ENCODE peak calls at places on chromosomes 16 and 17, in nine cellular contexts. F is CD4-positive, alpha-beta memory T cell; P is IMR-90; S is thoracic aorta; X is Peyer's patch; Z is adipocyte; B is astrocyte; U is pancreas; N is gastrocnemius medialis. T is an unnamed sample. For H3K9me3, the result is how much of the 10 kb centered on the place peaks cover.

GRCh38 chr17:59466943-59467801 is 98.2 kb upstream of the DHX40 start:
- DNase-seq in F (no peak), P (no peak), S (no peak), X (no peak), Z (no peak), B (no peak), U (no peak), N (no peak), T (no peak)

GRCh38 chr16:86384263-86384649 is 126.1 kb upstream of the FOXF1 start:
- DNase-seq in F (no peak), P (no peak), S (no peak), X (no peak), Z (no peak), B (no peak), U (no peak), N (no peak), T (peak)

GRCh38 chr16:2895813-2896212 is 12.8 kb downstream of the FLYWCH2 start:
- DNase-seq in F (no peak), P (peak), S (no peak), X (no peak), Z (no peak), B (peak), U (no peak), N (no peak), T (no peak)

GRCh38 chr16:3175157-3176153 is 12.5 kb upstream of the OR1F1 start:
- DNase-seq in F (no peak), P (peak), S (no peak), X (no peak), Z (peak), B (no peak), U (no peak), N (no peak), T (no peak)

GRCh38 chr17:48528153-48528912 is 2.5 kb downstream of the HOXB1 start:
- DNase-seq in F (no peak), P (no peak), S (no peak), X (no peak), Z (no peak), B (no peak), U (no peak), N (no peak), T (no peak)

GRCh38 chr17:43832168-43832975 is 574 bp downstream of the MPP3 start:
- DNase-seq in F (no peak), P (peak), S (no peak), X (no peak), Z (peak), B (peak), U (peak), N (peak), T (peak)

GRCh38 chr16:4614571-4615388 is at the start of gene UBALD1:
- DNase-seq in F (peak), P (peak), S (peak), X (peak), Z (peak), B (peak), U (peak), N (peak), T (peak)

GRCh38 chr17:66829883-66830282 is 5.0 kb upstream of the CACNG5 start:
- DNase-seq in F (no peak), P (no peak), S (no peak), X (no peak), Z (no peak), B (no peak), U (no peak), N (no peak), T (no peak)

GRCh38 chr17:58330544-58330996 is 2.0 kb upstream of the TSPOAP1 start:
- DNase-seq in F (peak), P (no peak), S (no peak), X (no peak), Z (no peak), B (no peak), U (no peak), N (no peak), T (no peak)

GRCh38 chr17:10127819-10128375 is 70.5 kb downstream of the GAS7 start:
- DNase-seq in F (no peak), P (peak), S (peak), X (peak), Z (peak), B (peak), U (no peak), N (peak), T (peak)

GRCh38 chr17:78252111-78252634 is 20.7 kb downstream of the TMEM235 start:
- DNase-seq in F (peak), P (no peak), S (no peak), X (peak), Z (no peak), B (no peak), U (peak), N (no peak), T (no peak)

GRCh38 chr16:85750827-85751641 is at the start of gene C16orf74:
- DNase-seq in F (no peak), P (peak), S (no peak), X (peak), Z (peak), B (no peak), U (peak), N (no peak), T (peak)

GRCh38 chr17:73546121-73546520 is 98.1 kb downstream of the SDK2 start:
- DNase-seq in F (no peak), P (no peak), S (no peak), X (no peak), Z (no peak), B (no peak), U (no peak), N (no peak), T (no peak)

GRCh38 chr17:17035490-17035889 is 6.8 kb upstream of the MPRIP start:
- DNase-seq in F (no peak), P (no peak), S (no peak), X (no peak), Z (no peak), B (no peak), U (no peak), N (no peak), T (no peak)

GRCh38 chr16:89330177-89330856 is 112.8 kb downstream of the ZNF778 start:
- DNase-seq in F (peak), P (peak), S (no peak), X (no peak), Z (no peak), B (peak), U (peak), N (peak), T (no peak)

GRCh38 chr17:7466644-7467341 is 12.6 kb downstream of the ZBTB4 start:
- DNase-seq in F (no peak), P (peak), S (no peak), X (no peak), Z (no peak), B (peak), U (no peak), N (peak), T (peak)

GRCh38 chr17:82440377-82440981 is 10.1 kb downstream of the CYBC1 start:
- DNase-seq in F (no peak), P (no peak), S (no peak), X (peak), Z (no peak), B (no peak), U (no peak), N (no peak), T (peak)

GRCh38 chr17:40014375-40014980 is 762 bp upstream of the CSF3 start:
- DNase-seq in F (no peak), P (no peak), S (no peak), X (no peak), Z (no peak), B (no peak), U (no peak), N (no peak), T (no peak)

GRCh38 chr17:79083191-79083971 is 8.8 kb downstream of the ENGASE start:
- DNase-seq in F (no peak), P (no peak), S (no peak), X (no peak), Z (no peak), B (no peak), U (no peak), N (no peak), T (no peak)

GRCh38 chr16:68229431-68230175 is 6.3 kb downstream of the ESRP2 start:
- DNase-seq in F (peak), P (peak), S (no peak), X (peak), Z (peak), B (peak), U (no peak), N (peak), T (no peak)

GRCh38 chr17:7336240-7337175 is at the start of gene ACAP1:
- DNase-seq in F (peak), P (no peak), S (no peak), X (peak), Z (no peak), B (no peak), U (no peak), N (no peak), T (no peak)

GRCh38 chr17:39737331-39737760 is 392 bp upstream of the GRB7 start:
- DNase-seq in F (no peak), P (no peak), S (no peak), X (no peak), Z (no peak), B (no peak), U (no peak), N (no peak), T (no peak)

GRCh38 chr17:7634384-7634783 is 4.4 kb downstream of the SHBG start:
- DNase-seq in F (no peak), P (peak), S (no peak), X (no peak), Z (peak), B (no peak), U (no peak), N (no peak), T (peak)

GRCh38 chr16:71453051-71453450 is 9.0 kb downstream of the ZNF23 start:
- DNase-seq in F (no peak), P (peak), S (no peak), X (no peak), Z (no peak), B (no peak), U (no peak), N (no peak), T (no peak)

GRCh38 chr16:71443714-71444113 is 1.9 kb upstream of the TLE7 start:
- DNase-seq in F (no peak), P (no peak), S (no peak), X (no peak), Z (no peak), B (no peak), U (no peak), N (no peak), T (no peak)

GRCh38 chr16:71449020-71449419 is 7.2 kb upstream of the TLE7 start:
- DNase-seq in F (no peak), P (no peak), S (no peak), X (no peak), Z (peak), B (no peak), U (no peak), N (no peak), T (no peak)

GRCh38 chr16:71448274-71448866 is 6.5 kb upstream of the TLE7 start:
- DNase-seq in F (no peak), P (no peak), S (no peak), X (no peak), Z (no peak), B (no peak), U (no peak), N (no peak), T (no peak)
- H3K9me3 ChIP-seq in F (under half), P (half or more), S (half or more), X (under half), Z (half or more), B (half or more), U (under half), N (under half), T (half or more)

DNA sequence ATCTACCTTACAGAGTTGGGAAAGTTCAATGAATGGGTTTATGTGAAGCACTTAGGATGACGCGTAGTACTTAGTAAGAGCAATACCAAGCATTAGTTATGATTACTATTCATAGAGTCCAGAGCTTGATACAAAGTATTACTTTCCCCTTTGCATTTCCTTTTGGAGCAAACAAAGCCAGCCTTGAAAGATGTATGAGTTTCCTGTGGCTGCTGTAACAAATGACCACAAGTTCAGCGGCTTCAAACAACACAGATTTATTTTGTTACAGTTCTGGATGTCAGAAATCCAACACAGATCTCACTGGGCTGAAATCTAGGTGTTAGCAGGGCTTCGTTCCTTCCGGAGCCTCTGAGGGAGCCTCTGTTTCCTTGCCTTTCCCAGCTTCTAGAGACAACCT is 8.6 kb upstream of the MLYCD start:
- DNase-seq in F (no peak), P (no peak), S (no peak), X (no peak), Z (no peak), B (no peak), U (no peak), N (no peak), T (no peak)
- H3K9me3 ChIP-seq in F (under half), P (under half), S (under half), X (under half), Z (under half), B (under half), U (under half), N (under half), T (under half)

GRCh38 chr16:35572186-35572585 is 2112.8 kb downstream of the TP53TG3F start:
- DNase-seq in F (no peak), P (no peak), S (no peak), X (no peak), Z (no peak), B (no peak), U (no peak), N (no peak), T (no peak)

GRCh38 chr16:35569413-35569812 is 2110.0 kb downstream of the TP53TG3F start:
- DNase-seq in F (no peak), P (no peak), S (no peak), X (no peak), Z (no peak), B (no peak), U (no peak), N (no peak), T (no peak)

GRCh38 chr16:35574011-35574410 is 2114.6 kb downstream of the TP53TG3F start:
- DNase-seq in F (no peak), P (no peak), S (no peak), X (no peak), Z (no peak), B (no peak), U (no peak), N (no peak), T (no peak)

GRCh38 chr16:35573407-35573806 is 2114.0 kb downstream of the TP53TG3F start:
- DNase-seq in F (no peak), P (no peak), S (no peak), X (no peak), Z (no peak), B (no peak), U (no peak), N (no peak), T (no peak)

GRCh38 chr16:35570946-35571345 is 2111.5 kb downstream of the TP53TG3F start:
- DNase-seq in F (no peak), P (no peak), S (no peak), X (no peak), Z (no peak), B (no peak), U (no peak), N (no peak), T (no peak)
- H3K9me3 ChIP-seq in F (under half), P (under half), S (under half), X (under half), Z (under half), B (under half), U (under half), N (under half), T (under half)

GRCh38 chr16:35746281-35746962 is 2287.0 kb downstream of the TP53TG3F start:
- DNase-seq in F (no peak), P (no peak), S (no peak), X (no peak), Z (no peak), B (no peak), U (no peak), N (no peak), T (no peak)

GRCh38 chr16:35749253-35750141 is 2290.1 kb downstream of the TP53TG3F start:
- DNase-seq in F (no peak), P (no peak), S (no peak), X (no peak), Z (no peak), B (no peak), U (no peak), N (no peak), T (peak)

GRCh38 chr16:35746963-35747657 is 2287.7 kb downstream of the TP53TG3F start:
- DNase-seq in F (no peak), P (no peak), S (no peak), X (no peak), Z (no peak), B (no peak), U (no peak), N (no peak), T (no peak)

GRCh38 chr16:35748621-35749252 is 2289.3 kb downstream of the TP53TG3F start:
- DNase-seq in F (no peak), P (no peak), S (no peak), X (no peak), Z (no peak), B (no peak), U (no peak), N (no peak), T (peak)

DNA sequence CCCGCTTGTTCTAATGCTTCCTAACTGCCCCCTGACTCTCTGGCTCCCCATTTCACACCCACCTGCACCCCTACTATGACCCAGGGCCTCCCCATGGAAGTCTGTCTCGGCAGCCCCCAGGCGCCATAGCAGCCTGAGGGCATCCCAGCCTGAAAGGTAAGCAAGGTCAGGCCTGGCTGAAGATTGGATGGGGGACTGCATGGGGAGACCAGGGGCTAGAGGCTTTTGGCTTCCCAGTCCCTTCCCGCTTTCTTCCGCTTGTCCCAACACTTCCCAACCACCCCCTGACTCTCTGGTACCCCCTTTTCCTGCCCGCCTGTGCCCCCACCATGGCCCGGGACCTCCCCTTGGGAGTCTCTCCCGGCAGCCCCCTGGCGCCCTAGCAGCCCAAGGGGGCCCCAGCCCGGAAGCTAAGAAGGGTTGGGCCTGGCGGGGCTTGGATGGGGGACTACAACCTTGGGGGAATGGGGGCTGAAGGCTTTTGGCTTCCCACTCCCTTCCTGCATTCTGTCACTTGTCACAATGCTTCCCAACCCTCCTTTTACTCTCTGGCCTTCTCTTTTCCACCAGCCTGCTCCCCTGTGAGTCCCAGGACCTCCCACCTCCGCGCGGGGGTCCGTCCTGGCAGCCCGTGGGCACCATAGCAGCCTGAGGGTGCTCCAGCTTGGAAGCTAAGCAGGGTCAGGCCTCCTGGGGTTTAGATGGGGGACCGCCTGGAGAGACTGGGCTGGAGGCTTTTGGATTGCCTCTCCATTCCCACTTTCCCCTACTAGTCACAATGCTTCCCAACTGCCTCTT is 2288.4 kb downstream of the TP53TG3F start:
- DNase-seq in F (no peak), P (no peak), S (no peak), X (no peak), Z (no peak), B (no peak), U (no peak), N (no peak), T (no peak)
- H3K9me3 ChIP-seq in F (under half), P (under half), S (under half), X (under half), Z (under half), B (under half), U (under half), N (under half), T (under half)

GRCh38 chr16:61182416-61182815 is 853.8 kb downstream of the CDH8 start:
- DNase-seq in F (no peak), P (no peak), S (no peak), X (no peak), Z (no peak), B (no peak), U (no peak), N (no peak), T (no peak)
- H3K9me3 ChIP-seq in F (under half), P (under half), S (under half), X (under half), Z (under half), B (under half), U (under half), N (under half), T (under half)

GRCh38 chr17:41702712-41703111 is 9.4 kb upstream of the GAST start:
- DNase-seq in F (no peak), P (no peak), S (no peak), X (no peak), Z (no peak), B (no peak), U (no peak), N (no peak), T (no peak)

GRCh38 chr17:41707803-41708669 is 4.1 kb upstream of the GAST start:
- DNase-seq in F (no peak), P (no peak), S (no peak), X (no peak), Z (no peak), B (no peak), U (no peak), N (no peak), T (no peak)

GRCh38 chr17:41710472-41711090 is 1.6 kb upstream of the GAST start:
- DNase-seq in F (no peak), P (peak), S (no peak), X (no peak), Z (no peak), B (peak), U (no peak), N (no peak), T (no peak)

GRCh38 chr17:41705271-41705991 is 6.7 kb upstream of the GAST start:
- DNase-seq in F (no peak), P (peak), S (no peak), X (no peak), Z (peak), B (peak), U (no peak), N (no peak), T (no peak)
- H3K9me3 ChIP-seq in F (under half), P (under half), S (under half), X (under half), Z (under half), B (under half), U (under half), N (under half), T (under half)

GRCh38 chr17:75087182-75087557 is 584 bp upstream of the SLC16A5 start:
- DNase-seq in F (no peak), P (no peak), S (no peak), X (no peak), Z (no peak), B (no peak), U (no peak), N (no peak), T (no peak)
- H3K9me3 ChIP-seq in F (under half), P (under half), S (under half), X (under half), Z (under half), B (under half), U (under half), N (under half), T (under half)